ENCODE peak calls at places on chromosomes 13 and 19, in five cellular contexts. I is endothelial cell of umbilical vein, C is uterus, O is esophagus muscularis mucosa, A is IMR-90. L is an unnamed sample. For H3K4me1, the result is how much of the 10 kb centered on the place peaks cover.

GRCh38 chr19:17406039-17406886 is 833 bp upstream of the BST2 start:
- DNase-seq in O (no peak), C (no peak), A (no peak), I (peak), L (no peak)

GRCh38 chr13:51323824-51324511 is 15.5 kb upstream of the SERPINE3 start:
- DNase-seq in O (no peak), C (no peak), A (no peak), I (no peak), L (no peak)

GRCh38 chr13:41054212-41054877 is 7.0 kb upstream of the WBP4 start:
- DNase-seq in O (no peak), C (peak), A (peak), I (peak), L (no peak)

GRCh38 chr19:5339950-5340636 is 519 bp downstream of the PTPRS start:
- DNase-seq in O (no peak), A (no peak), C (no peak), I (peak), L (no peak)

GRCh38 chr13:49443689-49444516 is at the start of the genes CAB39L and SETDB2:
- DNase-seq in O (peak), A (peak), I (peak), C (peak), L (peak)

GRCh38 chr13:79837741-79838450 is 356.9 kb downstream of the NDFIP2 start:
- DNase-seq in C (no peak), A (peak), O (no peak), I (no peak), L (no peak)

GRCh38 chr13:40787062-40787461 is 2.3 kb upstream of the SLC25A15 start:
- DNase-seq in O (no peak), C (no peak), I (no peak), A (peak), L (no peak)

GRCh38 chr13:30639671-30640070 is 22.0 kb downstream of the USPL1 start:
- DNase-seq in O (no peak), I (no peak), C (no peak), A (peak), L (no peak)

GRCh38 chr19:13990085-13990484 is 16.0 kb downstream of the RFX1 start:
- DNase-seq in I (no peak), O (no peak), C (no peak), A (no peak), L (no peak)

GRCh38 chr13:113448545-113448884 is 4.8 kb downstream of the ADPRHL1 start:
- DNase-seq in C (no peak), I (no peak), O (no peak), A (no peak), L (peak)

GRCh38 chr13:36029171-36029570 is 102.0 kb downstream of the DCLK1 start:
- DNase-seq in A (peak), C (no peak), O (no peak), I (no peak), L (no peak)

GRCh38 chr13:32320528-32320927 is 5.2 kb downstream of the BRCA2 start:
- DNase-seq in C (no peak), O (no peak), I (no peak), A (no peak), L (no peak)

GRCh38 chr19:46736544-46737274 is 9.1 kb upstream of the FKRP start:
- DNase-seq in O (no peak), A (no peak), C (no peak), I (no peak), L (no peak)

GRCh38 chr13:21074601-21075302 is 13.4 kb upstream of the LATS2 start:
- DNase-seq in A (no peak), O (no peak), I (peak), C (no peak), L (peak)

GRCh38 chr13:64855506-64855905 is 2374.6 kb downstream of the PCDH9 start:
- DNase-seq in I (peak), A (peak), O (no peak), C (no peak), L (no peak)

GRCh38 chr19:677201-677600 is 1.0 kb downstream of the FSTL3 start:
- DNase-seq in I (peak), A (peak), O (no peak), C (peak), L (peak)

GRCh38 chr19:5434970-5435641 is 20.1 kb upstream of the ZNRF4 start:
- DNase-seq in A (peak), C (no peak), O (no peak), I (no peak), L (no peak)

GRCh38 chr19:2549701-2550191 is 73.8 kb downstream of the GADD45B start:
- DNase-seq in O (peak), C (peak), I (no peak), A (peak), L (peak)

GRCh38 chr13:62139597-62139996 is 723.9 kb upstream of the PCDH20 start:
- DNase-seq in I (no peak), A (no peak), C (no peak), O (no peak), L (no peak)

GRCh38 chr13:113848020-113848419 is 15.9 kb downstream of the GAS6 start:
- DNase-seq in A (no peak), C (no peak), I (no peak), O (no peak), L (no peak)

GRCh38 chr19:3627351-3627723 is 747 bp upstream of the CACTIN start:
- DNase-seq in C (no peak), I (no peak), O (no peak), A (no peak), L (no peak)
- H3K4me3 ChIP-seq in C (no peak), I (no peak), O (peak), A (peak), L (peak)

GRCh38 chr19:11480927-11481776 is at the start of gene ELAVL3:
- DNase-seq in A (no peak), C (no peak), I (no peak), O (no peak), L (no peak)

GRCh38 chr19:11481777-11482383 is 1.0 kb upstream of the ELAVL3 start:
- DNase-seq in I (peak), O (no peak), C (peak), A (peak), L (peak)

GRCh38 chr19:11480081-11480926 is 542 bp downstream of the ELAVL3 start:
- DNase-seq in A (no peak), C (no peak), O (no peak), I (no peak), L (no peak)

GRCh38 chr19:11483176-11484111 is 2.6 kb upstream of the ELAVL3 start:
- DNase-seq in A (no peak), C (no peak), O (no peak), I (no peak), L (no peak)

GRCh38 chr19:11482384-11483050 is 1.7 kb upstream of the ELAVL3 start:
- DNase-seq in O (peak), A (peak), C (peak), I (peak), L (peak)
- TF ChIP-seq POLR2A in O (no peak), A (no peak), C (no peak), I (no peak), L (no peak)

GRCh38 chr19:49428547-49429451 is 3.6 kb downstream of the GFY start:
- DNase-seq in I (no peak), O (no peak), A (no peak), C (no peak), L (no peak)
- H3K4me1 ChIP-seq in I (under half), O (under half), A (under half), C (under half), L (under half)

GRCh38 chr13:110136660-110137585 is 170.0 kb downstream of the COL4A1 start:
- DNase-seq in I (no peak), A (no peak), C (no peak), O (peak), L (no peak)
- H3K4me3 ChIP-seq in I (no peak), A (no peak), C (no peak), O (no peak), L (no peak)

GRCh38 chr19:38404858-38405257 is 2.0 kb downstream of the FAM98C start:
- DNase-seq in A (no peak), O (no peak), I (no peak), C (no peak), L (no peak)

GRCh38 chr19:38401148-38401547 is 1.7 kb upstream of the FAM98C start:
- DNase-seq in C (no peak), O (no peak), A (peak), I (peak), L (no peak)

GRCh38 chr19:38402623-38402966 is 298 bp upstream of the FAM98C start:
- DNase-seq in A (no peak), I (no peak), C (no peak), O (no peak), L (no peak)

GRCh38 chr19:38405276-38405675 is 2.4 kb downstream of the FAM98C start:
- DNase-seq in I (no peak), A (no peak), O (no peak), C (no peak), L (no peak)

GRCh38 chr19:38402967-38403674 is at the start of gene FAM98C:
- DNase-seq in A (peak), O (peak), I (peak), C (peak), L (peak)
- TF ChIP-seq POLR2A in A (peak), O (no peak), I (peak), C (peak), L (peak)

GRCh38 chr13:86562876-86563275 is 763.7 kb upstream of the SLITRK6 start:
- DNase-seq in O (no peak), A (no peak), C (no peak), I (no peak), L (no peak)

GRCh38 chr13:86567119-86567518 is 767.9 kb upstream of the SLITRK6 start:
- DNase-seq in I (no peak), O (no peak), A (no peak), C (no peak), L (no peak)

GRCh38 chr13:86559915-86560314 is 760.7 kb upstream of the SLITRK6 start:
- DNase-seq in I (no peak), C (no peak), A (no peak), O (no peak), L (no peak)

GRCh38 chr13:86569119-86569518 is 769.9 kb upstream of the SLITRK6 start:
- DNase-seq in O (no peak), C (no peak), I (no peak), A (peak), L (no peak)

GRCh38 chr13:86563308-86563707 is 764.1 kb upstream of the SLITRK6 start:
- DNase-seq in O (no peak), I (peak), C (no peak), A (peak), L (no peak)
- H3K4me1 ChIP-seq in O (under half), I (under half), C (under half), A (under half), L (under half)

GRCh38 chr19:19537321-19538048 is 580 bp upstream of the CILP2 start:
- DNase-seq in C (no peak), A (no peak), I (no peak), O (no peak), L (no peak)

GRCh38 chr19:19535311-19536191 is 2.5 kb upstream of the CILP2 start:
- DNase-seq in I (no peak), O (no peak), A (no peak), C (no peak), L (no peak)

GRCh38 chr19:19539738-19540703 is 2.0 kb downstream of the CILP2 start:
- DNase-seq in A (peak), O (no peak), I (no peak), C (peak), L (peak)

GRCh38 chr19:19538767-19539166 is 702 bp downstream of the CILP2 start:
- DNase-seq in A (no peak), O (no peak), C (no peak), I (no peak), L (no peak)

DNA sequence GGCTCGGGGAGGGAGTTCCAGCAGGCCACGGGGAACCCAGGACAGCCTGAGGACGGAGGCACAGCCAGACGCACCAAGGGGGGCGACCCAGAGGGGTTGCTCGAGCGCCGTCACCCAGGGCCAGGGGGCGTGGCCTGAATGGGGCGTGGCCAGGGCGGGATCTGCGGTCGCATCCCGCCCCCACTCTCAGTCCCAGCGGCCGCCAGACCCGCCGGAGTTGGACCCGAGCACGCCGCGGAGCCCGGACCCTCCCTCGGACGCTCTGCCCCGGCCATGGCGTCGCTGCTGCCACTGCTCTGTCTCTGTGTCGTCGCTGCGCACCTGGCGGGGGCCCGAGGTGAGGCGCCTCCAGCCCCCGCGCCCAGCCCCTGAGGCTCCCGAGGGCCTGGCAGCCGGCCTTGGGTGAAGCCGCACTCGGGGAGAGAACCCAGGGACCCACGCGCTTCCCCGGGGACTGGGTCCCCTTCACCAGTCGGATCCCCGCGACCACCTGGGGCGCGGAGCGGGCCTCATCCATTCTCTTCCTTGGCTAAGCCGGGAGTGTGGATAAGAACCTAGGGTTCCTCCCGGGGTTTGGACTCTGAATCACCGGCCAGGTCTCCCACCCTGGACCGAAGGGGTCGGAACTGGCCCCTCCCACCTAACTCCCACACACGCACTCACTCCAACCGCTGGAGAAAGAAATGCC is at the start of gene CILP2:
- DNase-seq in O (no peak), A (no peak), C (no peak), I (no peak), L (no peak)
- H3K4me3 ChIP-seq in O (peak), A (no peak), C (peak), I (no peak), L (peak)

L was measured in gastrocnemius medialis.